ENCODE peak calls at places on chromosomes 13 and 19, in four cellular contexts. J, O, R and C are unnamed samples. For H3K4me1, the result is how much of the 10 kb centered on the place peaks cover.

GRCh38 chr19:50039968-50040367 is 14.2 kb downstream of the ZNF473 start:
- DNase-seq in O (no peak), R (no peak), J (no peak), C (no peak)

GRCh38 chr13:25691654-25692053 is 319.9 kb downstream of the ATP8A2 start:
- DNase-seq in O (no peak), R (no peak), J (no peak), C (no peak)

GRCh38 chr19:47531640-47532387 is 17.0 kb upstream of the NAPA start:
- DNase-seq in O (no peak), J (no peak), R (no peak), C (no peak)

GRCh38 chr19:12996542-12997094 is 1.3 kb downstream of the NFIX start:
- DNase-seq in J (no peak), O (peak), R (no peak), C (peak)

GRCh38 chr13:31310781-31311180 is 111.0 kb downstream of the B3GLCT start:
- DNase-seq in R (no peak), J (no peak), O (no peak), C (peak)

GRCh38 chr19:28960986-28961705 is 251.8 kb downstream of the UQCRFS1 start:
- DNase-seq in R (peak), O (no peak), J (no peak), C (no peak)

GRCh38 chr19:28884786-28885476 is 328.0 kb downstream of the UQCRFS1 start:
- DNase-seq in R (no peak), O (no peak), J (no peak), C (no peak)

GRCh38 chr13:108213946-108214345 is 1.4 kb downstream of the LIG4 start:
- DNase-seq in O (peak), J (no peak), R (peak), C (no peak)

GRCh38 chr13:76903544-76904162 is 17.4 kb upstream of the KCTD12 start:
- DNase-seq in R (peak), J (peak), O (peak), C (peak)

GRCh38 chr13:110018009-110018408 is 231.6 kb upstream of the IRS2 start:
- DNase-seq in R (peak), O (no peak), J (no peak), C (no peak)

GRCh38 chr13:30121666-30122065 is 185.7 kb downstream of the KATNAL1 start:
- DNase-seq in J (no peak), R (no peak), O (no peak), C (no peak)

GRCh38 chr19:48491793-48492123 is 19.9 kb downstream of the LMTK3 start:
- DNase-seq in J (no peak), R (no peak), O (peak), C (no peak)

GRCh38 chr13:111486801-111487200 is 166.4 kb downstream of the TEX29 start:
- DNase-seq in O (no peak), R (no peak), J (no peak), C (no peak)

GRCh38 chr13:113044431-113045114 is 61.0 kb upstream of the F7 start:
- DNase-seq in O (no peak), R (no peak), J (no peak), C (no peak)

GRCh38 chr19:48060381-48060780 is 16.5 kb upstream of the CABP5 start:
- DNase-seq in O (no peak), R (no peak), J (no peak), C (no peak)

GRCh38 chr19:12611361-12611699 is 610 bp downstream of the ZNF791 start:
- DNase-seq in R (peak), J (peak), O (peak), C (peak)

GRCh38 chr13:75636339-75637095 is 387 bp downstream of the LMO7 start:
- DNase-seq in R (peak), J (no peak), O (peak), C (peak)

GRCh38 chr19:32316034-32316433 is 29.4 kb upstream of the ZNF507 start:
- DNase-seq in J (no peak), O (peak), R (no peak), C (no peak)

GRCh38 chr19:18282021-18282787 is 782 bp upstream of the JUND start:
- DNase-seq in J (no peak), O (peak), R (no peak), C (peak)

GRCh38 chr13:31044658-31045620 is 112.5 kb downstream of the TEX26 start:
- DNase-seq in J (peak), O (no peak), R (no peak), C (peak)

GRCh38 chr13:32829676-32830091 is 186.5 kb upstream of the KL start:
- DNase-seq in O (no peak), J (peak), R (peak), C (no peak)

GRCh38 chr13:99766641-99767045 is 204.9 kb downstream of the ZIC5 start:
- DNase-seq in O (peak), R (no peak), J (no peak), C (no peak)

GRCh38 chr19:4264812-4265211 is 14.3 kb upstream of the SHD start:
- DNase-seq in R (no peak), O (no peak), J (no peak), C (no peak)

GRCh38 chr19:38183227-38183914 is 40.7 kb downstream of the DPF1 start:
- DNase-seq in O (peak), R (no peak), J (no peak), C (no peak)

GRCh38 chr19:3289971-3290569 is 65.6 kb downstream of the CELF5 start:
- DNase-seq in O (no peak), J (no peak), R (no peak), C (no peak)

DNA sequence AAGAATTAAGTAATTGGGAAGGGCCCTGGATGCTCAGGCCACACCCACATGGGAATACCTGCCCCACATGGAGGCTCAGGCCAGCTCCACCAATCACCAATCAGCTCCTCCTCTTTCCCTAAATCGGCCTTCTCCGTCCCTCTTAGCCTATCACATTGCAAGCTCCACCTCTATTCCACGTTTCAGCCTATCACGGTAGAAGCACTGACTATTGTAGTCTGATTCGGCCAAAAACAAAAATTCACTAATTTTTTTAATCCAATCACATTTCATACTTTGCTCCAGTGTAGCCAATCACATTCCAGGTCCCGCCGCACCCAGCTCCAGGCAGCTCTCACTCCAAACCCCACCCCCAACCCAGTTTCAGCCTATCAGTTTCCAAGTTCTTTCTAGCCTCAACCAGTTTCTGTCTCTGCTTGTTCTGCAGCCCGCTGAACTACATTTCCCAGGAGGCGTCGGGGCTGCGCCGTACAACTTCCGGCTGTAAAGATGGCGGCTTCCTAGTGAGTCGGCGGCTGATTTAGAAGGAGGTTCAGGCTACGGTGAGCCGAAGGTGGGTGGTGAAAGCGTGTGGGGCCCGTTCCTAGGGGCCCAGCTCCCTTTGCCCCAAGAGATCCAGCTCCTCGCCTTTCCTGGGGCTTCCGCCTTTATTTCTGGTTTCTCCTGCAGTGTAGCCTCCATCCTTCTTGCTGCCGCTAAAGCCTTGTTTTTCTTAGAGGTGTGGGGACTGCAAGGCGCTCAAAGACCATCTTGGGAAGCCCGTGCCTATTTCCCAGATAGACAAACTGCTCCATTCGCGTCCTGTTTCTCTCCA is at the start of gene BABAM1:
- DNase-seq in O (peak), R (peak), J (peak), C (peak)
- TF ChIP-seq EZH2 in O (no peak), R (peak), J (no peak), C (peak)

DNA sequence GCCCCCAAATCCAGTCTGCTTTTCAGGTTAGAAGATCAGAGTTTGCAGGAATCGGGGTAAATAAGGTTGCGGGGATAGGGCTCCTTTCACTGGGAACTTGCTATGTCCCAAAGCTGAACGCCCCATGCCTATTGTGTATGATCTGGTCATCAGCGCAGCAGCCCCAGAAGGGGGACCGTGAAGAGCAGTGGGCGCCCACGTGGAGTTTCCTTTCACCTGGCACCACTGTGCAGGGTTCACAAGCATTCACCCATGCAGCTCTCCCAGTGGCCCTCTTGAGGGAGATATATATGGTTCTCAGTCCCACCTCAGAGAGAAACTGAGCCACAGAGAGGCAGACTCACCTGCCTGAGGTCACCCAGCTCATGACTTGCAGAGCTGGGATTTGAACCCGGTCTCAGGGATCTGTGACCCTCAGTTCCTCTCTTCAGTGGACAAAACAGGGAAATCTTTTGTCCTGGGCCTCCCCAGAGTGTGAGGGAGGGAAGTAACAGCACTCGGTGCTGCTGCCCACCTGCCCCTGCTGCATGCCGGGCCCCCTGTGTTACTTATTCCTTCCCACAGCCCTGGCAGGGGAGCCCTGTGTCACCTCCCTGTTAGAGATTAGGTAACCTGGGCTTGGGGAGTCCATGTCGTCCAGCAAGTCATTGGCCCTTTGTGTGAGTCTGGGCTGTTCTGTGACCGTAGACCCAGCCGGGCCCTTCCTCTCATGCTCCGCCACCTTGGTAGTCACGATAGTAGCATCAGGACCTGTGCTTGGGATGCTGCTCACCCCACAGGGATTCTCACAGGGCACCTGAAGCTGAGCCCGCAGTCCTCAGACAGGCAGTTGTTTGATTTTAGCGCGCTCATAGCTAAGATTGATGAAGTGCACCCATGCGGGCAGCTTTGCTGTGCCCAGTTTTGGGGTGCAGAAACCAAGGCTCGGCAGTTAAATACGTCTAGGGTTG is 27.9 kb downstream of the PPP5C start:
- DNase-seq in J (no peak), O (no peak), R (no peak), C (no peak)
- H3K4me1 ChIP-seq in J (under half), O (under half), R (under half), C (under half)

GRCh38 chr19:19403373-19403901 is 2.0 kb upstream of the GATAD2A start:
- DNase-seq in J (no peak), O (no peak), R (peak), C (no peak)
- H3K9ac ChIP-seq in J (peak), O (no peak), R (no peak), C (no peak)

GRCh38 chr19:1379961-1380489 is 3.7 kb upstream of the NDUFS7 start:
- DNase-seq in J (no peak), O (no peak), R (no peak), C (no peak)

GRCh38 chr19:1379126-1379905 is 4.4 kb upstream of the NDUFS7 start:
- DNase-seq in O (no peak), J (no peak), R (no peak), C (no peak)

GRCh38 chr19:1376415-1376805 is 7.3 kb upstream of the NDUFS7 start:
- DNase-seq in O (no peak), R (no peak), J (no peak), C (no peak)

GRCh38 chr19:1377965-1378785 is 5.5 kb upstream of the NDUFS7 start:
- DNase-seq in R (no peak), J (no peak), O (no peak), C (no peak)

GRCh38 chr19:1377176-1377964 is 6.3 kb upstream of the NDUFS7 start:
- DNase-seq in R (no peak), J (no peak), O (no peak), C (no peak)
- TF ChIP-seq EZH2 in R (no peak), J (no peak), O (no peak), C (no peak)

GRCh38 chr19:8000298-8001038 is 5.0 kb downstream of the ELAVL1 start:
- DNase-seq in R (no peak), J (no peak), O (no peak), C (no peak)

GRCh38 chr19:7994923-7995682 is 10.3 kb downstream of the ELAVL1 start:
- DNase-seq in J (no peak), R (no peak), O (no peak), C (no peak)

GRCh38 chr19:7999376-7999775 is 6.1 kb downstream of the ELAVL1 start:
- DNase-seq in O (no peak), R (no peak), J (no peak), C (no peak)

GRCh38 chr19:7995756-7996155 is 9.7 kb downstream of the ELAVL1 start:
- DNase-seq in J (no peak), R (no peak), O (no peak), C (no peak)

DNA sequence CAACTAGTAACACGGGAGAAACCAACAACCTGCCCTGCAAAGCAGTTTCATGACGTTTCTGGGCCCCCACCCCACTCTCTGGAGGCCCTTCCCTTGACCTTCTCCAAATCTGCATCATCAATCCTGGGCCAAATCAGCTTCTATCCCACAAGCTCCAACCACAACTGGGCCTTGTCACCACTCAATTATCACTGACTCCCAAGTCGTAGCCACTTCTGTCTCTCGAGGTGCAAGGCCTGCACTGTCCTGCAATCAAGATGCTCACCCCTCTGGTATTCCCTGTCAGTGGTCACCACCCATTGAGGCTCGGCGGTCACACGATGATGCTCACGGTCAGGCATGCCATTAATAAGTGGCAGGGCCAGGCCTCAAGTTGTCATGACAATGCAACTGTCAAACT is 7.4 kb downstream of the ELAVL1 start:
- DNase-seq in O (no peak), J (no peak), R (peak), C (no peak)
- H3K4me1 ChIP-seq in O (under half), J (under half), R (under half), C (under half)

GRCh38 chr13:73090812-73091187 is 32.0 kb downstream of the KLF5 start:
- DNase-seq in R (no peak), O (no peak), J (no peak), C (no peak)

GRCh38 chr13:73101608-73102007 is 42.8 kb downstream of the KLF5 start:
- DNase-seq in O (no peak), J (no peak), R (no peak), C (no peak)

GRCh38 chr13:73092831-73093230 is 34.0 kb downstream of the KLF5 start:
- DNase-seq in R (no peak), O (no peak), J (no peak), C (no peak)

DNA sequence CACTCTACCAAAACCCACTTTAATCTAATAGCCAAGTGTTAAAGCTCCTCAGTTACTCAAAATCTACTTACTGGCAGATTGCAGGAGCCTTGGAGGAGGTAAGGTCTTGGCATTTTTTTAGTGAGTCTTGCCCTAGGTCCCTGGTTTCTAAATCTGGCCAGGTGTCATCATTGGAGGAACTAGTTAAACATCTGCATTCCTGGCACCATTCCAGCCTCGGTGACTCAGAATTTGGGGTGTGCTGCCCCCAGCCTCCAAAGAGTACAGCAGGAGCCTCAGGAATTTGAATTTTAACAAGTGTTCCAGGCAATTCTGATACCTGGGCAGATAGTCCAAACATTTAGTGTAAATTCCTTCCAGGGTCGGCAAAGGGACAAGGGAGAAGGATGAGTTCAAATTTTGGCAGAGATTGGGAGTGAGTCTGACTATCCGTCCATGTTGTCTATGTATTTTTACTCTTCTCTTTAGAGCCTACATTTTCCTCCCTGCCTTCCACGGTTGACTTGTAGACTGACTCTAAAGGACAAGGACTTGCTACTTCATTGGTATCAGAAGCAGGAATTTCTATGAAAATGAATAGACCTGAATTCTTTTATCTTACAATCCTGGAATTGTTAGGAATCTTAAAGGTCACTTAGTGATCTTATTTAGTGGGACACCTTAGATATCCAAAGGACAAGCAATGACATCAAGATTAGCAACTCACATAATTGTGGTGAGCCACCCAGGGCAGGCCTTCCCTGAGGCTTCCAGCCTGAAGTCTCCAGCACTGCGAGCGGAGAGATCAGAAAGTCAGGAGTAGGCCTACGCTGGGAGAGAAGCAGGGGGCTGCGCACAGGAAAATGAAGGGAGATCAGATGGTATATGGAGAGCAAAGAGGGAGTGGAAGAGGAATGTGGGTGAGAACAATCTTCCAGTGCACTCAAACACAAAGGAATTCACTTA is 37.6 kb downstream of the KLF5 start:
- DNase-seq in R (peak), J (no peak), O (no peak), C (no peak)
- H3K9ac ChIP-seq in R (no peak), J (peak), O (no peak), C (no peak)